ENCODE peak calls at places on chromosomes 2 and 18, in nine cellular contexts. One of them, this sample, is unnamed.
A peak's percentile ranks its signal among the peaks of the same experiment; 100 is the strongest.

GRCh38 chr2:112272669-112273068 is 2.7 kb upstream of the ZC3H6 start:
- DNase-seq in upper lobe of right lung: no peak
- DNase-seq in small intestine: no peak
- DNase-seq in H1: no peak
- DNase-seq in brain microvascular endothelial cell: no peak
- DNase-seq in CD8-positive, alpha-beta memory T cell: no peak
- DNase-seq in HCT116: no peak
- DNase-seq in ovary: no peak
- DNase-seq in fibroblast of lung: no peak
- DNase-seq in this sample: no peak

GRCh38 chr2:226031962-226032441 is 632.5 kb downstream of the NYAP2 start:
- DNase-seq in small intestine: no peak
- DNase-seq in HCT116: no peak
- DNase-seq in CD8-positive, alpha-beta memory T cell: no peak
- DNase-seq in fibroblast of lung: peak; percentile 53
- DNase-seq in H1: no peak
- DNase-seq in ovary: no peak
- DNase-seq in brain microvascular endothelial cell: no peak
- DNase-seq in upper lobe of right lung: no peak
- DNase-seq in this sample: no peak

GRCh38 chr2:171554991-171555615 is 32.8 kb downstream of the CYBRD1 start:
- DNase-seq in brain microvascular endothelial cell: no peak
- DNase-seq in ovary: no peak
- DNase-seq in H1: no peak
- DNase-seq in HCT116: no peak
- DNase-seq in fibroblast of lung: no peak
- DNase-seq in upper lobe of right lung: no peak
- DNase-seq in CD8-positive, alpha-beta memory T cell: no peak
- DNase-seq in small intestine: no peak
- DNase-seq in this sample: no peak

GRCh38 chr18:657311-657997 is at the start of gene TYMS:
- DNase-seq in H1: no peak
- DNase-seq in fibroblast of lung: peak; percentile 60
- DNase-seq in CD8-positive, alpha-beta memory T cell: peak; percentile 6
- DNase-seq in upper lobe of right lung: peak; percentile 74
- DNase-seq in brain microvascular endothelial cell: peak; percentile 18
- DNase-seq in small intestine: peak; percentile 83
- DNase-seq in ovary: peak; percentile 37
- DNase-seq in HCT116: peak; percentile 63
- DNase-seq in this sample: peak; percentile 91

GRCh38 chr2:100619951-100620350 is 57.2 kb downstream of the PDCL3 start:
- DNase-seq in H1: no peak
- DNase-seq in HCT116: no peak
- DNase-seq in fibroblast of lung: no peak
- DNase-seq in ovary: no peak
- DNase-seq in brain microvascular endothelial cell: no peak
- DNase-seq in upper lobe of right lung: peak; percentile 26
- DNase-seq in CD8-positive, alpha-beta memory T cell: no peak
- DNase-seq in small intestine: no peak
- DNase-seq in this sample: no peak

GRCh38 chr2:237147317-237147716 is 61.6 kb downstream of the COPS8 start:
- DNase-seq in fibroblast of lung: no peak
- DNase-seq in HCT116: no peak
- DNase-seq in CD8-positive, alpha-beta memory T cell: no peak
- DNase-seq in upper lobe of right lung: no peak
- DNase-seq in H1: no peak
- DNase-seq in small intestine: no peak
- DNase-seq in ovary: no peak
- DNase-seq in brain microvascular endothelial cell: no peak
- DNase-seq in this sample: no peak

GRCh38 chr18:50009772-50010171 is 185.2 kb downstream of the MYO5B start:
- DNase-seq in H1: peak; percentile 21
- DNase-seq in HCT116: peak; percentile 52
- DNase-seq in CD8-positive, alpha-beta memory T cell: peak; percentile 6
- DNase-seq in small intestine: peak; percentile 82
- DNase-seq in fibroblast of lung: peak; percentile 3
- DNase-seq in upper lobe of right lung: peak; percentile 71
- DNase-seq in ovary: no peak
- DNase-seq in brain microvascular endothelial cell: peak; percentile 22
- DNase-seq in this sample: peak; percentile 74

GRCh38 chr2:104861295-104862060 is 7.6 kb downstream of the POU3F3 start:
- DNase-seq in HCT116: no peak
- DNase-seq in fibroblast of lung: no peak
- DNase-seq in upper lobe of right lung: no peak
- DNase-seq in small intestine: no peak
- DNase-seq in brain microvascular endothelial cell: no peak
- DNase-seq in ovary: no peak
- DNase-seq in H1: no peak
- DNase-seq in CD8-positive, alpha-beta memory T cell: no peak
- DNase-seq in this sample: no peak

GRCh38 chr2:44358498-44358897 is 2.8 kb downstream of the PREPL start:
- DNase-seq in brain microvascular endothelial cell: peak; percentile 73
- DNase-seq in ovary: no peak
- DNase-seq in small intestine: peak; percentile 79
- DNase-seq in HCT116: no peak
- DNase-seq in H1: no peak
- DNase-seq in upper lobe of right lung: peak; percentile 71
- DNase-seq in fibroblast of lung: peak; percentile 83
- DNase-seq in CD8-positive, alpha-beta memory T cell: peak; percentile 30
- DNase-seq in this sample: no peak

GRCh38 chr2:179646173-179646762 is 215.1 kb downstream of the ZNF385B start:
- DNase-seq in ovary: no peak
- DNase-seq in small intestine: no peak
- DNase-seq in fibroblast of lung: no peak
- DNase-seq in brain microvascular endothelial cell: no peak
- DNase-seq in CD8-positive, alpha-beta memory T cell: no peak
- DNase-seq in H1: no peak
- DNase-seq in HCT116: no peak
- DNase-seq in upper lobe of right lung: no peak
- DNase-seq in this sample: no peak

GRCh38 chr2:133655565-133656113 is 87.4 kb upstream of the NCKAP5 start:
- DNase-seq in CD8-positive, alpha-beta memory T cell: no peak
- DNase-seq in ovary: no peak
- DNase-seq in HCT116: no peak
- DNase-seq in upper lobe of right lung: no peak
- DNase-seq in H1: no peak
- DNase-seq in fibroblast of lung: no peak
- DNase-seq in brain microvascular endothelial cell: no peak
- DNase-seq in small intestine: no peak
- DNase-seq in this sample: no peak

GRCh38 chr18:36176739-36177138 is 10.6 kb upstream of the MOCOS start:
- DNase-seq in HCT116: no peak
- DNase-seq in small intestine: no peak
- DNase-seq in upper lobe of right lung: no peak
- DNase-seq in CD8-positive, alpha-beta memory T cell: no peak
- DNase-seq in fibroblast of lung: peak; percentile 95
- DNase-seq in H1: no peak
- DNase-seq in brain microvascular endothelial cell: peak; percentile 36
- DNase-seq in ovary: no peak
- DNase-seq in this sample: no peak

GRCh38 chr2:186459009-186459408 is 27.1 kb upstream of the ZC3H15 start:
- DNase-seq in upper lobe of right lung: no peak
- DNase-seq in HCT116: peak; percentile 15
- DNase-seq in CD8-positive, alpha-beta memory T cell: no peak
- DNase-seq in small intestine: peak; percentile 5
- DNase-seq in ovary: no peak
- DNase-seq in H1: no peak
- DNase-seq in brain microvascular endothelial cell: no peak
- DNase-seq in fibroblast of lung: peak; percentile 30
- DNase-seq in this sample: no peak

GRCh38 chr2:44999540-44999939 is 9.7 kb downstream of the SIX2 start:
- DNase-seq in fibroblast of lung: no peak
- DNase-seq in CD8-positive, alpha-beta memory T cell: no peak
- DNase-seq in brain microvascular endothelial cell: no peak
- DNase-seq in upper lobe of right lung: no peak
- DNase-seq in ovary: no peak
- DNase-seq in small intestine: no peak
- DNase-seq in H1: no peak
- DNase-seq in HCT116: no peak
- DNase-seq in this sample: no peak

GRCh38 chr18:50850307-50850706 is 28.6 kb upstream of the ME2 start:
- DNase-seq in small intestine: no peak
- DNase-seq in brain microvascular endothelial cell: no peak
- DNase-seq in fibroblast of lung: no peak
- DNase-seq in H1: no peak
- DNase-seq in ovary: no peak
- DNase-seq in HCT116: no peak
- DNase-seq in CD8-positive, alpha-beta memory T cell: no peak
- DNase-seq in upper lobe of right lung: no peak
- DNase-seq in this sample: no peak

GRCh38 chr2:231123362-231123898 is 1.4 kb downstream of the HTR2B start:
- DNase-seq in brain microvascular endothelial cell: peak; percentile 39
- DNase-seq in CD8-positive, alpha-beta memory T cell: no peak
- DNase-seq in fibroblast of lung: peak; percentile 52
- DNase-seq in HCT116: no peak
- DNase-seq in upper lobe of right lung: no peak
- DNase-seq in ovary: no peak
- DNase-seq in small intestine: peak; percentile 71
- DNase-seq in H1: no peak
- DNase-seq in this sample: no peak
- H3K4me3 ChIP-seq in brain microvascular endothelial cell: no peak overlapping the region
- H3K4me3 ChIP-seq in CD8-positive, alpha-beta memory T cell: no peak overlapping the region
- H3K4me3 ChIP-seq in fibroblast of lung: peak overlapping the region; percentile 58
- H3K4me3 ChIP-seq in HCT116: no peak overlapping the region
- H3K4me3 ChIP-seq in upper lobe of right lung: peak overlapping the region; percentile 25
- H3K4me3 ChIP-seq in ovary: peak overlapping the region; percentile 25
- H3K4me3 ChIP-seq in small intestine: no peak overlapping the region
- H3K4me3 ChIP-seq in H1: no peak overlapping the region
- H3K4me3 ChIP-seq in this sample: no peak overlapping the region

DNA sequence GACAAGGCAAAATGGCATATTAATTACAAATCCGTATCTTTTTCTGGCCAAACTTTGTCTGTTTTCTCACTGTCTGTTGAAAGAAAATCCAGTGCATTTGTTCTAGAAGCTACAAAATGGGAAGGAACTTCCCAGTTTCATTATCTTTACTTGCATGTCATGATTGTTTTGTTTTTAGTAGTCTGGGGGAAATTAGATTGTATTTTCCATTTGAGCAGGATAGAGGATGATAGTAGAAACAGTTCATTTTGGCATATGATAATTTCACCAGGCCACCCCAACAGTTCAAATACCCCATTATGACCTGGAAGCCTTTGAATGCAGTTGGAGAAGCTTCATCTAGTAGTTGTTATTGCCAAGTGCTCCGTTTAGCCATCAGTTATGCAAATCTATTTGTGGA is 77.5 kb upstream of the RANBP2 start:
- DNase-seq in brain microvascular endothelial cell: no peak
- DNase-seq in fibroblast of lung: no peak
- DNase-seq in CD8-positive, alpha-beta memory T cell: no peak
- DNase-seq in small intestine: no peak
- DNase-seq in H1: no peak
- DNase-seq in HCT116: no peak
- DNase-seq in ovary: no peak
- DNase-seq in upper lobe of right lung: no peak
- DNase-seq in this sample: no peak
- H3K27ac ChIP-seq in brain microvascular endothelial cell: peak overlapping the region; percentile 97
- H3K27ac ChIP-seq in fibroblast of lung: peak overlapping the region; percentile 77
- H3K27ac ChIP-seq in CD8-positive, alpha-beta memory T cell: no peak overlapping the region
- H3K27ac ChIP-seq in small intestine: no peak overlapping the region
- H3K27ac ChIP-seq in H1: no peak overlapping the region
- H3K27ac ChIP-seq in HCT116: no peak overlapping the region
- H3K27ac ChIP-seq in ovary: no peak overlapping the region
- H3K27ac ChIP-seq in upper lobe of right lung: peak overlapping the region; percentile 39
- H3K27ac ChIP-seq in this sample: no peak overlapping the region

DNA sequence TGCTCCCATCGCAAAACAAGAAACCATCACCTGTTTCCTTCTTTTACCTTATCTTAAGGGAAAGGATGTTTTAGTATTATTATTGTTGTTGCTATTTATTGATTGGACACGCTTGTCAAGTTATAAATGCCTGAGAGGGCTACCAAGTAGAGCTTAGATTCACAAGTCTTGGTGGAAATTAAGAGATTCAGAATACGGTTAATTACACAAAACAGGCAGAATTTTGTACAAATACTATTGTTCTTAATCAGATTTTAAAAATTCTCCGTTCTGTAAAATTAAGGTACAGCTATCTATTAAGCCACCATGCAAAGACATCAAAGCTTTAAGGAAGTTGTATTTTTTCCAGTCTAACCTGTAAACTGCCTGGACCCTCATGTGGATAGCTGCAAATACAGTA is 1.1 kb upstream of the ZNF521 start:
- DNase-seq in fibroblast of lung: no peak
- DNase-seq in brain microvascular endothelial cell: no peak
- DNase-seq in small intestine: no peak
- DNase-seq in HCT116: no peak
- DNase-seq in H1: no peak
- DNase-seq in CD8-positive, alpha-beta memory T cell: no peak
- DNase-seq in ovary: no peak
- DNase-seq in upper lobe of right lung: no peak
- DNase-seq in this sample: no peak
- H3K4me3 ChIP-seq in fibroblast of lung: peak overlapping the region; percentile 58
- H3K4me3 ChIP-seq in brain microvascular endothelial cell: no peak overlapping the region
- H3K4me3 ChIP-seq in small intestine: no peak overlapping the region
- H3K4me3 ChIP-seq in HCT116: no peak overlapping the region
- H3K4me3 ChIP-seq in H1: peak overlapping the region; percentile 64
- H3K4me3 ChIP-seq in CD8-positive, alpha-beta memory T cell: no peak overlapping the region
- H3K4me3 ChIP-seq in ovary: no peak overlapping the region
- H3K4me3 ChIP-seq in upper lobe of right lung: peak overlapping the region; percentile 48
- H3K4me3 ChIP-seq in this sample: no peak overlapping the region

GRCh38 chr18:78603102-78603501 is 376.5 kb upstream of the SALL3 start:
- DNase-seq in ovary: no peak
- DNase-seq in HCT116: no peak
- DNase-seq in brain microvascular endothelial cell: no peak
- DNase-seq in CD8-positive, alpha-beta memory T cell: no peak
- DNase-seq in H1: no peak
- DNase-seq in upper lobe of right lung: no peak
- DNase-seq in small intestine: no peak
- DNase-seq in fibroblast of lung: no peak
- DNase-seq in this sample: no peak
- H3K27ac ChIP-seq in ovary: no peak overlapping the region
- H3K27ac ChIP-seq in HCT116: no peak overlapping the region
- H3K27ac ChIP-seq in brain microvascular endothelial cell: no peak overlapping the region
- H3K27ac ChIP-seq in CD8-positive, alpha-beta memory T cell: no peak overlapping the region
- H3K27ac ChIP-seq in H1: no peak overlapping the region
- H3K27ac ChIP-seq in upper lobe of right lung: no peak overlapping the region
- H3K27ac ChIP-seq in small intestine: no peak overlapping the region
- H3K27ac ChIP-seq in fibroblast of lung: no peak overlapping the region
- H3K27ac ChIP-seq in this sample: no peak overlapping the region

DNA sequence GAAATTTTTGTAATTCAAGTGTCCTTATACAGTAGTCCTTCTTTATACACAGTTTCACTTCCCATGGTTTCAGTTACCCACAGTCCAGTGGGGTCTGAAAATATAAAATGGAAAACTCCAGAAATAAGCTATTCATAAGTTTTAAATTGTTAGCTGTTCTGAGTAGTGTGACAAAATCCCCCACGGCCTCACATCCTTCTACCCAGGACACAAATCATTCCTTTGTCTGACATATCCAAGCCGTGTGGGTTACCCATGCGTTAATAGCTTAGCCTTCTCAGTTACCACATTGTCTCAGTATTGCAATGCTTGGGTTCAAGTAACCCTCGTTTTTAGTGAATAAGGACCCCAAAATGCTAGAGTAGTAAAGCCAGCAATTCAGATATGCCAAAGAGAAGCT is 662.0 kb upstream of the CNTNAP5 start:
- DNase-seq in fibroblast of lung: no peak
- DNase-seq in ovary: no peak
- DNase-seq in brain microvascular endothelial cell: no peak
- DNase-seq in CD8-positive, alpha-beta memory T cell: no peak
- DNase-seq in H1: no peak
- DNase-seq in small intestine: no peak
- DNase-seq in upper lobe of right lung: no peak
- DNase-seq in HCT116: no peak
- DNase-seq in this sample: peak; percentile 11
- H3K4me3 ChIP-seq in fibroblast of lung: no peak overlapping the region
- H3K4me3 ChIP-seq in ovary: no peak overlapping the region
- H3K4me3 ChIP-seq in brain microvascular endothelial cell: no peak overlapping the region
- H3K4me3 ChIP-seq in CD8-positive, alpha-beta memory T cell: no peak overlapping the region
- H3K4me3 ChIP-seq in H1: no peak overlapping the region
- H3K4me3 ChIP-seq in small intestine: no peak overlapping the region
- H3K4me3 ChIP-seq in upper lobe of right lung: no peak overlapping the region
- H3K4me3 ChIP-seq in HCT116: no peak overlapping the region
- H3K4me3 ChIP-seq in this sample: no peak overlapping the region

GRCh38 chr18:58892536-58892935 is 27.9 kb downstream of the ZNF532 start:
- DNase-seq in CD8-positive, alpha-beta memory T cell: no peak
- DNase-seq in upper lobe of right lung: no peak
- DNase-seq in brain microvascular endothelial cell: no peak
- DNase-seq in ovary: no peak
- DNase-seq in H1: no peak
- DNase-seq in small intestine: no peak
- DNase-seq in fibroblast of lung: no peak
- DNase-seq in HCT116: no peak
- DNase-seq in this sample: no peak
- H3K27ac ChIP-seq in CD8-positive, alpha-beta memory T cell: no peak overlapping the region
- H3K27ac ChIP-seq in upper lobe of right lung: peak overlapping the region; percentile 47
- H3K27ac ChIP-seq in brain microvascular endothelial cell: no peak overlapping the region
- H3K27ac ChIP-seq in ovary: no peak overlapping the region
- H3K27ac ChIP-seq in H1: no peak overlapping the region
- H3K27ac ChIP-seq in small intestine: no peak overlapping the region
- H3K27ac ChIP-seq in fibroblast of lung: peak overlapping the region; percentile 48
- H3K27ac ChIP-seq in HCT116: no peak overlapping the region
- H3K27ac ChIP-seq in this sample: no peak overlapping the region

This sample was measured in WERI-Rb-1.